ENCODE peak calls at places on chromosome 21, in six cellular contexts. W is A549, E is GM12878, J is upper lobe of left lung, A is HepG2, X is K562. H is an unnamed sample.

GRCh38 chr21:17512245-17513213 is at the start of gene CXADR:
- ATAC-seq in A (peak; percentile 88), E (peak; percentile 73), X (peak; percentile 94), J (peak; percentile 86), W (peak; percentile 90), H (peak; percentile 59)

GRCh38 chr21:9767592-9768375 is 753.6 kb upstream of the TPTE start:
- ATAC-seq in E (no peak), X (peak; percentile 90), W (no peak), J (no peak), A (no peak), H (peak; percentile 4)

GRCh38 chr21:39204134-39204533 is 20.9 kb upstream of the PSMG1 start:
- ATAC-seq in J (no peak), W (no peak), E (no peak), A (no peak), X (no peak), H (no peak)

GRCh38 chr21:27837933-27838332 is 871.0 kb upstream of the ADAMTS5 start:
- ATAC-seq in E (no peak), J (no peak), X (no peak), A (no peak), W (no peak), H (no peak)

GRCh38 chr21:38486705-38487104 is 11.6 kb downstream of the ERG start:
- ATAC-seq in X (no peak), J (peak; percentile 55), E (no peak), A (no peak), W (no peak), H (no peak)

GRCh38 chr21:14533555-14534400 is 12.3 kb downstream of the SAMSN1 start:
- ATAC-seq in W (peak; percentile 54), J (peak; percentile 61), E (peak; percentile 89), X (peak; percentile 11), A (no peak), H (no peak)

GRCh38 chr21:27550258-27550657 is 583.4 kb upstream of the ADAMTS5 start:
- ATAC-seq in J (no peak), X (no peak), E (no peak), W (no peak), A (no peak), H (no peak)

GRCh38 chr21:28991861-28992525 is 684 bp downstream of the LTN1 start:
- ATAC-seq in A (peak; percentile 66), W (peak; percentile 22), E (peak; percentile 12), X (peak; percentile 66), J (no peak), H (no peak)

GRCh38 chr21:38806153-38806941 is 618 bp downstream of the ETS2 start:
- ATAC-seq in J (peak; percentile 31), A (peak; percentile 32), E (peak; percentile 57), X (peak; percentile 36), W (peak; percentile 0), H (peak; percentile 17)

GRCh38 chr21:25573409-25574206 is 33.7 kb downstream of the MRPL39 start:
- ATAC-seq in A (no peak), W (peak; percentile 67), X (peak; percentile 74), E (peak; percentile 38), J (peak; percentile 64), H (no peak)

GRCh38 chr21:38780879-38781278 is 24.9 kb upstream of the ETS2 start:
- ATAC-seq in W (no peak), E (peak; percentile 90), X (no peak), J (no peak), A (no peak), H (no peak)

GRCh38 chr21:42515708-42516502 is 2.3 kb downstream of the SLC37A1 start:
- ATAC-seq in A (no peak), X (no peak), E (no peak), J (no peak), W (no peak), H (no peak)

GRCh38 chr21:42343963-42344510 is 6.8 kb downstream of the TFF2 start:
- ATAC-seq in W (no peak), E (no peak), X (no peak), A (no peak), J (no peak), H (no peak)

GRCh38 chr21:17607684-17608083 is 5.0 kb downstream of the BTG3 start:
- ATAC-seq in X (no peak), A (no peak), W (no peak), J (no peak), E (no peak), H (no peak)

GRCh38 chr21:29219165-29219770 is 79.5 kb upstream of the BACH1 start:
- ATAC-seq in A (no peak), J (peak; percentile 72), E (no peak), X (peak; percentile 63), W (no peak), H (peak; percentile 44)

GRCh38 chr21:42818328-42818749 is 61.0 kb downstream of the WDR4 start:
- ATAC-seq in A (peak; percentile 88), J (peak; percentile 82), E (peak; percentile 91), X (peak; percentile 98), W (peak; percentile 86), H (peak; percentile 72)

GRCh38 chr21:24955275-24955961 is 651.9 kb downstream of the MRPL39 start:
- ATAC-seq in E (peak; percentile 92), J (no peak), W (no peak), X (no peak), A (no peak), H (no peak)

GRCh38 chr21:17688912-17689874 is 76.5 kb upstream of the BTG3 start:
- ATAC-seq in W (peak; percentile 72), X (peak; percentile 84), J (no peak), E (no peak), A (peak; percentile 88), H (no peak)

GRCh38 chr21:39738566-39738965 is 6.4 kb upstream of the IGSF5 start:
- ATAC-seq in E (no peak), J (no peak), A (no peak), W (no peak), X (no peak), H (no peak)

GRCh38 chr21:10272216-10272615 is 249.2 kb upstream of the TPTE start:
- ATAC-seq in E (no peak), X (no peak), A (no peak), J (peak; percentile 97), W (peak; percentile 47), H (no peak)

GRCh38 chr21:26093094-26093493 is 77.5 kb downstream of the APP start:
- ATAC-seq in J (no peak), W (no peak), E (no peak), X (no peak), A (no peak), H (no peak)

GRCh38 chr21:39373634-39374033 is 24.7 kb upstream of the HMGN1 start:
- ATAC-seq in J (no peak), A (peak; percentile 96), X (peak; percentile 66), E (peak; percentile 81), W (peak; percentile 93), H (no peak)

GRCh38 chr21:41322496-41323382 is 6.1 kb downstream of the FAM3B start:
- ATAC-seq in J (no peak), A (peak; percentile 89), X (no peak), E (no peak), W (no peak), H (no peak)
- H3K27ac ChIP-seq in J (no peak overlapping the region), A (peak overlapping the region; percentile 96), X (no peak overlapping the region), E (no peak overlapping the region), W (no peak overlapping the region), H (no peak overlapping the region)

GRCh38 chr21:15929536-15929935 is 199.8 kb downstream of the USP25 start:
- ATAC-seq in A (no peak), J (no peak), W (no peak), E (no peak), X (no peak), H (no peak)
- TF ChIP-seq POLR2A in A (no peak), J (no peak), W (no peak), E (no peak), X (no peak), H (no peak)

DNA sequence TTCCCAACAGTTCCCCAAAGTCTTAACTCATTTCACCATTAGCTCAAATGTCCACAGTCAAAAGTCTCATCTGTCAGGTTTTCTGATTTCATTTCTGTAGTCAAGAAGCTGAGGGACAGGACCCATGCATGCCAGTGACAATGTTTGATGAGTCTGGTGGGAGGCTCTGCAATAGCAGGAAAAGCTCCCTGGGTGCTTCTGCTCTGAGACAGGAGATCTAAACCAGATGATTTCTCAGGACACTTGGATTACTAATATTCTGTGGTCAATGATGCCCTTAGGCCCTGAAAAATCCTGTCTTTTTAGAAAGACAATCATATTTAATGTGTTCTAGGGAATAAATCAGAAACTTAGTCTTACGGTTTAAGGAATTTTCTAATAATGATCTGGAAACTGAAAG is 56.4 kb downstream of the PCBP3 start:
- ATAC-seq in X (no peak), E (no peak), A (no peak), W (no peak), J (no peak), H (no peak)
- TF ChIP-seq EP300 in X (no peak), E (no peak), A (no peak), W (no peak), J (no peak), H (no peak)

GRCh38 chr21:33433001-33433400 is 29.8 kb downstream of the IFNGR2 start:
- ATAC-seq in W (no peak), E (no peak), X (no peak), J (no peak), A (no peak), H (no peak)

GRCh38 chr21:33437140-33437539 is 33.9 kb downstream of the IFNGR2 start:
- ATAC-seq in W (no peak), E (no peak), X (no peak), J (no peak), A (no peak), H (no peak)

GRCh38 chr21:33432496-33432895 is 29.3 kb downstream of the IFNGR2 start:
- ATAC-seq in A (no peak), W (no peak), X (no peak), J (no peak), E (peak; percentile 21), H (no peak)

GRCh38 chr21:33433425-33434114 is 30.4 kb downstream of the IFNGR2 start:
- ATAC-seq in W (no peak), E (peak; percentile 4), X (no peak), A (no peak), J (peak; percentile 73), H (no peak)

DNA sequence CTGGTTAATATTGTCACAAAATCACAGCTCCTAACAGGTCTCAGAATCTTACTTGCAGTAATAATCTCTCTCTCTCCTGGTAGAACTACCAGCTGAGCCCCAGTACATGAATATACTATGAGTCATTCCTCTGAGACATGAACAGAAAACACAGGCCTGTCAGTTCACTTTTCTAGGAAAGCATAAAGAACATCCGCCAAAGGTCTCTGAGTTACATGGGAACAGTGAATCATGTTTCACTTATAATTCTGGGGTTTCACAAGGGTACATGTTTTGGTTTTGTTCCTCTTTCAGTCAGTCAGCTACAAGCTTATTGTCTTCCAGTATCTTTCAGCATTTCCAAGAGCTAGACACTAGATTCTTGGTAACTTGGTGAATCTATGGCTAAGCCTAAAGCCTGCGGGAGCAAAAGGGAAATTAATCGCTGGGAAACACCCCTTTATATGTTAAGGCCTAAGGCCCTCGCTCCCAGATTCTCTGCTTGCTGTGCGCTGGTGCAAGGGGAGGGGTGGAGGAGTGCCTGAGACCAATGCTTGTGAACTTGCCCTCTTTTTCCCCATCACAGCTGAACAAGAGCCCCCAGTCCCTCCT is 31.7 kb downstream of the IFNGR2 start:
- ATAC-seq in J (peak; percentile 91), A (no peak), E (peak; percentile 89), W (peak; percentile 42), X (peak; percentile 59), H (peak; percentile 95)
- H3K27ac ChIP-seq in J (peak overlapping the region; percentile 74), A (no peak overlapping the region), E (peak overlapping the region; percentile 92), W (no peak overlapping the region), X (peak overlapping the region; percentile 11), H (peak overlapping the region; percentile 62)

H was measured in gastroesophageal sphincter.